ENCODE peak calls at places on chromosomes 6 and 20, in ten cellular contexts. One of them, this sample, is unnamed.

GRCh38 chr20:49936153-49937022 is at the start of gene RNF114:
- DNase-seq in IMR-90: peak
- DNase-seq in upper lobe of left lung: peak
- DNase-seq in breast epithelium: peak
- DNase-seq in Peyer's patch: peak
- DNase-seq in uterus: peak
- DNase-seq in HCT116: peak
- DNase-seq in stomach: peak
- DNase-seq in lower leg skin: peak
- DNase-seq in gastrocnemius medialis: peak
- DNase-seq in this sample: peak

GRCh38 chr20:56826971-56827645 is 198.0 kb downstream of the TFAP2C start:
- DNase-seq in gastrocnemius medialis: no peak
- DNase-seq in Peyer's patch: no peak
- DNase-seq in stomach: no peak
- DNase-seq in upper lobe of left lung: no peak
- DNase-seq in breast epithelium: no peak
- DNase-seq in IMR-90: no peak
- DNase-seq in lower leg skin: peak
- DNase-seq in HCT116: no peak
- DNase-seq in uterus: peak
- DNase-seq in this sample: no peak

GRCh38 chr20:57714409-57715267 is 4.8 kb upstream of the PMEPA1 start:
- DNase-seq in HCT116: no peak
- DNase-seq in gastrocnemius medialis: no peak
- DNase-seq in breast epithelium: no peak
- DNase-seq in stomach: no peak
- DNase-seq in upper lobe of left lung: peak
- DNase-seq in uterus: no peak
- DNase-seq in IMR-90: peak
- DNase-seq in Peyer's patch: no peak
- DNase-seq in lower leg skin: no peak
- DNase-seq in this sample: no peak

GRCh38 chr6:102853249-102853955 is 1459.9 kb downstream of the GRIK2 start:
- DNase-seq in HCT116: no peak
- DNase-seq in Peyer's patch: no peak
- DNase-seq in breast epithelium: no peak
- DNase-seq in stomach: no peak
- DNase-seq in lower leg skin: no peak
- DNase-seq in IMR-90: no peak
- DNase-seq in gastrocnemius medialis: no peak
- DNase-seq in uterus: no peak
- DNase-seq in upper lobe of left lung: no peak
- DNase-seq in this sample: no peak

GRCh38 chr6:107523794-107524193 is 33.9 kb downstream of the SOBP start:
- DNase-seq in gastrocnemius medialis: no peak
- DNase-seq in uterus: no peak
- DNase-seq in breast epithelium: no peak
- DNase-seq in IMR-90: no peak
- DNase-seq in stomach: no peak
- DNase-seq in HCT116: no peak
- DNase-seq in upper lobe of left lung: no peak
- DNase-seq in lower leg skin: no peak
- DNase-seq in Peyer's patch: no peak
- DNase-seq in this sample: no peak

GRCh38 chr20:10761786-10762185 is 88.0 kb upstream of the JAG1 start:
- DNase-seq in upper lobe of left lung: no peak
- DNase-seq in uterus: no peak
- DNase-seq in gastrocnemius medialis: no peak
- DNase-seq in stomach: no peak
- DNase-seq in lower leg skin: no peak
- DNase-seq in IMR-90: peak
- DNase-seq in Peyer's patch: no peak
- DNase-seq in HCT116: no peak
- DNase-seq in breast epithelium: no peak
- DNase-seq in this sample: peak

GRCh38 chr20:38855356-38855755 is 49.9 kb downstream of the PPP1R16B start:
- DNase-seq in upper lobe of left lung: no peak
- DNase-seq in lower leg skin: no peak
- DNase-seq in gastrocnemius medialis: no peak
- DNase-seq in stomach: no peak
- DNase-seq in IMR-90: peak
- DNase-seq in breast epithelium: no peak
- DNase-seq in uterus: no peak
- DNase-seq in Peyer's patch: no peak
- DNase-seq in HCT116: no peak
- DNase-seq in this sample: no peak

GRCh38 chr6:7230327-7230691 is 82.7 kb downstream of the SSR1 start:
- DNase-seq in HCT116: no peak
- DNase-seq in IMR-90: no peak
- DNase-seq in Peyer's patch: no peak
- DNase-seq in uterus: no peak
- DNase-seq in stomach: no peak
- DNase-seq in lower leg skin: no peak
- DNase-seq in breast epithelium: no peak
- DNase-seq in upper lobe of left lung: peak
- DNase-seq in gastrocnemius medialis: no peak
- DNase-seq in this sample: no peak

DNA sequence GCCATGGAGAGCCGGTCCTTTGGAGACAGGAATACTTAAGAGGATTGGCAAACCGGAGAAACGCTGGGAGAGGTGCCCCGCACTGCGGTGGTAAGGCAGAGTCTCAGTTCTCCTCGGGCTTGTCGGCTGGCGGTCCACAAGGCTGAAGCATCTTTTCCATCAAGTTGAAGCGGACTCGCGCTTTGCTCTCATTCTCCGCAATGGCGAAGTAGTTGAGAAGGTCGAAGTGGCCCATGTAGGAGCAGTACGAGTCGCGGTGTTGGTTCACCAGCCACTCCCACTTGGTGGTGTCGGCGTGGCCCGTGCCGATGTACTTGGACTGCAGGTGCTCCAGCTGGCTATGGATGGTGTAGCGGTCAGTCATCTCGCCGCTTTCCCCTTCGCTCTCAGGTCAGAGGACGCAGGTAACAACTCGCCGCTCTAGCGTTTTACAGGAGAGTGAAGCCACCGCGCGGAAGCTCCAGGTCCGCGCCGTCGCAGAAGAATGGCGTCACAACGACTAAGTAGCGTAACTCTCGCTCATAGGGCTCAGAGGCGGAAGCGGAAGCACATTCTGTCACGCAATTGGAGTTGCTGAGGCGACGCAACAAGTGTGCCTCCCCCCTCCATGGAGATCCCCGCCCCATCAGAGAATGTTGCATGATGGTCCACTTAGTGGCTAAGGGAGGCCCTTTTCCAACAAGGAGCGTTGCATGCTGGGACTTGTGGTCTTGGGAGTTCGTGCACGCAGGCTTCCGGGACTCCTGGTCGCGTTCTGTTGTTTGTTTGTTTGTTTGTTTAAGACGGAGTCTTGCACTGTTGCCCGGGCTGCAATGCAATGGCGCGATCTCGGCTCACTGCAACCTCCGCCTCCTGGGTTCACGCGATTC is at the start of gene SF3B5:
- DNase-seq in lower leg skin: peak
- DNase-seq in Peyer's patch: peak
- DNase-seq in IMR-90: peak
- DNase-seq in HCT116: peak
- DNase-seq in gastrocnemius medialis: peak
- DNase-seq in upper lobe of left lung: peak
- DNase-seq in breast epithelium: peak
- DNase-seq in uterus: peak
- DNase-seq in stomach: peak
- DNase-seq in this sample: peak
- TF ChIP-seq POLR2A in lower leg skin: no peak
- TF ChIP-seq POLR2A in Peyer's patch: peak
- TF ChIP-seq POLR2A in IMR-90: peak
- TF ChIP-seq POLR2A in HCT116: peak
- TF ChIP-seq POLR2A in gastrocnemius medialis: peak
- TF ChIP-seq POLR2A in upper lobe of left lung: no peak
- TF ChIP-seq POLR2A in breast epithelium: peak
- TF ChIP-seq POLR2A in uterus: peak
- TF ChIP-seq POLR2A in stomach: no peak
- TF ChIP-seq POLR2A in this sample: peak

GRCh38 chr6:127340171-127340570 is 3.2 kb downstream of the ECHDC1 start:
- DNase-seq in uterus: no peak
- DNase-seq in breast epithelium: no peak
- DNase-seq in Peyer's patch: no peak
- DNase-seq in lower leg skin: no peak
- DNase-seq in stomach: no peak
- DNase-seq in IMR-90: no peak
- DNase-seq in gastrocnemius medialis: no peak
- DNase-seq in HCT116: no peak
- DNase-seq in upper lobe of left lung: no peak
- DNase-seq in this sample: no peak
- H3K4me3 ChIP-seq in uterus: no peak
- H3K4me3 ChIP-seq in breast epithelium: no peak
- H3K4me3 ChIP-seq in Peyer's patch: no peak
- H3K4me3 ChIP-seq in lower leg skin: no peak
- H3K4me3 ChIP-seq in stomach: no peak
- H3K4me3 ChIP-seq in IMR-90: no peak
- H3K4me3 ChIP-seq in gastrocnemius medialis: no peak
- H3K4me3 ChIP-seq in HCT116: no peak
- H3K4me3 ChIP-seq in upper lobe of left lung: no peak
- H3K4me3 ChIP-seq in this sample: no peak

GRCh38 chr6:170584181-170584953 is at the start of gene PDCD2:
- DNase-seq in HCT116: peak
- DNase-seq in stomach: peak
- DNase-seq in upper lobe of left lung: peak
- DNase-seq in breast epithelium: peak
- DNase-seq in lower leg skin: peak
- DNase-seq in Peyer's patch: peak
- DNase-seq in gastrocnemius medialis: peak
- DNase-seq in IMR-90: peak
- DNase-seq in uterus: peak
- DNase-seq in this sample: peak
- TF ChIP-seq POLR2A in HCT116: peak
- TF ChIP-seq POLR2A in stomach: no peak
- TF ChIP-seq POLR2A in upper lobe of left lung: no peak
- TF ChIP-seq POLR2A in breast epithelium: no peak
- TF ChIP-seq POLR2A in lower leg skin: no peak
- TF ChIP-seq POLR2A in Peyer's patch: peak
- TF ChIP-seq POLR2A in gastrocnemius medialis: peak
- TF ChIP-seq POLR2A in IMR-90: peak
- TF ChIP-seq POLR2A in uterus: no peak
- TF ChIP-seq POLR2A in this sample: peak

GRCh38 chr6:44224978-44225330 is 1.6 kb downstream of the SLC29A1 start:
- DNase-seq in stomach: no peak
- DNase-seq in gastrocnemius medialis: no peak
- DNase-seq in HCT116: no peak
- DNase-seq in IMR-90: no peak
- DNase-seq in upper lobe of left lung: no peak
- DNase-seq in Peyer's patch: no peak
- DNase-seq in lower leg skin: no peak
- DNase-seq in breast epithelium: no peak
- DNase-seq in uterus: no peak
- DNase-seq in this sample: no peak
- H3K4me3 ChIP-seq in stomach: peak
- H3K4me3 ChIP-seq in gastrocnemius medialis: no peak
- H3K4me3 ChIP-seq in HCT116: peak
- H3K4me3 ChIP-seq in IMR-90: no peak
- H3K4me3 ChIP-seq in upper lobe of left lung: no peak
- H3K4me3 ChIP-seq in Peyer's patch: no peak
- H3K4me3 ChIP-seq in lower leg skin: no peak
- H3K4me3 ChIP-seq in breast epithelium: no peak
- H3K4me3 ChIP-seq in uterus: no peak
- H3K4me3 ChIP-seq in this sample: no peak

GRCh38 chr6:156599977-156600647 is 177.1 kb upstream of the ARID1B start:
- DNase-seq in Peyer's patch: no peak
- DNase-seq in gastrocnemius medialis: peak
- DNase-seq in uterus: peak
- DNase-seq in IMR-90: no peak
- DNase-seq in breast epithelium: no peak
- DNase-seq in stomach: no peak
- DNase-seq in upper lobe of left lung: no peak
- DNase-seq in HCT116: no peak
- DNase-seq in lower leg skin: peak
- DNase-seq in this sample: peak

GRCh38 chr6:156600678-156601077 is 176.5 kb upstream of the ARID1B start:
- DNase-seq in Peyer's patch: no peak
- DNase-seq in breast epithelium: no peak
- DNase-seq in upper lobe of left lung: no peak
- DNase-seq in IMR-90: no peak
- DNase-seq in HCT116: no peak
- DNase-seq in stomach: no peak
- DNase-seq in gastrocnemius medialis: no peak
- DNase-seq in uterus: no peak
- DNase-seq in lower leg skin: no peak
- DNase-seq in this sample: no peak

GRCh38 chr6:156597130-156597529 is 180.0 kb upstream of the ARID1B start:
- DNase-seq in uterus: no peak
- DNase-seq in stomach: no peak
- DNase-seq in gastrocnemius medialis: no peak
- DNase-seq in HCT116: no peak
- DNase-seq in lower leg skin: no peak
- DNase-seq in upper lobe of left lung: no peak
- DNase-seq in breast epithelium: no peak
- DNase-seq in Peyer's patch: no peak
- DNase-seq in IMR-90: no peak
- DNase-seq in this sample: no peak

GRCh38 chr6:156599367-156599766 is 177.8 kb upstream of the ARID1B start:
- DNase-seq in lower leg skin: no peak
- DNase-seq in stomach: no peak
- DNase-seq in gastrocnemius medialis: no peak
- DNase-seq in IMR-90: no peak
- DNase-seq in Peyer's patch: no peak
- DNase-seq in HCT116: no peak
- DNase-seq in breast epithelium: no peak
- DNase-seq in upper lobe of left lung: no peak
- DNase-seq in uterus: no peak
- DNase-seq in this sample: no peak

GRCh38 chr6:156598316-156598715 is 178.9 kb upstream of the ARID1B start:
- DNase-seq in upper lobe of left lung: no peak
- DNase-seq in gastrocnemius medialis: no peak
- DNase-seq in HCT116: no peak
- DNase-seq in lower leg skin: no peak
- DNase-seq in IMR-90: no peak
- DNase-seq in Peyer's patch: no peak
- DNase-seq in stomach: no peak
- DNase-seq in uterus: no peak
- DNase-seq in breast epithelium: no peak
- DNase-seq in this sample: no peak
- TF ChIP-seq POLR2A in upper lobe of left lung: no peak
- TF ChIP-seq POLR2A in gastrocnemius medialis: no peak
- TF ChIP-seq POLR2A in HCT116: no peak
- TF ChIP-seq POLR2A in lower leg skin: no peak
- TF ChIP-seq POLR2A in IMR-90: no peak
- TF ChIP-seq POLR2A in Peyer's patch: no peak
- TF ChIP-seq POLR2A in stomach: no peak
- TF ChIP-seq POLR2A in uterus: no peak
- TF ChIP-seq POLR2A in breast epithelium: no peak
- TF ChIP-seq POLR2A in this sample: no peak

This sample was measured in body of pancreas.